ENCODE peak calls at places on chromosomes 4 and X, in ten cellular contexts. S is Caki2; J is activated CD4-positive, alpha-beta memory T cell treated with anti-CD3 and anti-CD28 coated beads for 36 hours; G is HL-60; H is EH; V is lung; Z is CD8-positive, alpha-beta memory T cell; I is T-helper 9 cell; W is kidney glomerular epithelial cell; K is HCEC 1CT. A is an unnamed sample.

GRCh38 chr4:100651499-100652165 is 133.8 kb upstream of the EMCN start:
- DNase-seq in S (no peak), J (no peak), G (peak; percentile 6), H (no peak), V (no peak), Z (no peak), I (no peak), W (no peak), K (no peak), A (no peak)

GRCh38 chr4:105092356-105092755 is 54.3 kb upstream of the TET2 start:
- DNase-seq in S (no peak), J (no peak), G (no peak), H (peak; percentile 77), V (no peak), Z (no peak), I (no peak), W (peak; percentile 61), K (peak; percentile 64), A (peak; percentile 86)

GRCh38 chr4:2696423-2696822 is 59.7 kb downstream of the TNIP2 start:
- DNase-seq in S (no peak), J (no peak), G (no peak), H (no peak), V (no peak), Z (no peak), I (no peak), W (no peak), K (no peak), A (no peak)

GRCh38 chrX:108399427-108400165 is 38.6 kb downstream of the COL4A6 start:
- DNase-seq in S (no peak), J (no peak), G (no peak), H (peak; percentile 76), V (no peak), Z (no peak), I (no peak), W (no peak), K (peak; percentile 29), A (peak; percentile 43)

GRCh38 chrX:107619836-107620235 is 8.5 kb upstream of the PRPS1 start:
- DNase-seq in S (no peak), J (no peak), G (no peak), H (no peak), V (no peak), Z (no peak), I (no peak), W (no peak), K (no peak), A (peak; percentile 46)

GRCh38 chrX:101931104-101931493 is 728 bp downstream of the ZMAT1 start:
- DNase-seq in S (peak; percentile 46), J (no peak), G (no peak), H (peak; percentile 4), V (no peak), Z (no peak), I (no peak), W (no peak), K (no peak), A (no peak)

GRCh38 chr4:37665347-37666009 is 20.7 kb downstream of the RELL1 start:
- DNase-seq in S (no peak), J (no peak), G (no peak), H (no peak), V (no peak), Z (no peak), I (no peak), W (no peak), K (no peak), A (no peak)

GRCh38 chr4:76950846-76951321 is 1.3 kb downstream of the SEPTIN11 start:
- DNase-seq in S (peak; percentile 42), J (peak; percentile 16), G (no peak), H (peak; percentile 72), V (peak; percentile 29), Z (no peak), I (no peak), W (peak; percentile 30), K (peak; percentile 39), A (peak; percentile 71)

GRCh38 chrX:53494427-53494826 is 60.3 kb upstream of the HSD17B10 start:
- DNase-seq in S (no peak), J (no peak), G (no peak), H (peak; percentile 36), V (no peak), Z (no peak), I (no peak), W (no peak), K (no peak), A (peak; percentile 53)

GRCh38 chr4:108703370-108703769 is 53.0 kb downstream of the OSTC start:
- DNase-seq in S (no peak), J (no peak), G (no peak), H (no peak), V (no peak), Z (no peak), I (no peak), W (no peak), K (no peak), A (no peak)

GRCh38 chrX:55777596-55777995 is 60.0 kb downstream of the RRAGB start:
- DNase-seq in S (no peak), J (no peak), G (no peak), H (peak; percentile 13), V (no peak), Z (no peak), I (no peak), W (no peak), K (no peak), A (no peak)

GRCh38 chr4:129167640-129168260 is 71.8 kb downstream of the C4orf33 start:
- DNase-seq in S (no peak), J (no peak), G (no peak), H (no peak), V (no peak), Z (no peak), I (no peak), W (no peak), K (no peak), A (no peak)

GRCh38 chrX:130159776-130160175 is 5.9 kb downstream of the AIFM1 start:
- DNase-seq in S (no peak), J (no peak), G (no peak), H (no peak), V (no peak), Z (no peak), I (no peak), W (no peak), K (no peak), A (no peak)

GRCh38 chr4:56048621-56049427 is 100.1 kb downstream of the CEP135 start:
- DNase-seq in S (peak; percentile 45), J (peak; percentile 66), G (peak; percentile 15), H (peak; percentile 51), V (no peak), Z (no peak), I (no peak), W (peak; percentile 43), K (peak; percentile 22), A (peak; percentile 51)

GRCh38 chrX:41502004-41502403 is 54.9 kb downstream of the NYX start:
- DNase-seq in S (no peak), J (no peak), G (no peak), H (no peak), V (no peak), Z (no peak), I (no peak), W (no peak), K (no peak), A (no peak)

GRCh38 chr4:6692806-6693205 is 872 bp upstream of the S100P start:
- DNase-seq in S (no peak), J (no peak), G (no peak), H (peak; percentile 59), V (no peak), Z (no peak), I (no peak), W (no peak), K (no peak), A (no peak)

A was measured in iris pigment epithelial cell.